ENCODE peak calls at places on chromosomes 4 and X, in eight cellular contexts. M is tibial nerve, I is retinal pigment epithelial cell, F is SK-N-SH, J is GM23338, G is fibroblast of mammary gland, R is astrocyte of the spinal cord, H is neural crest cell. T is an unnamed sample.
A peak's percentile ranks its signal among the peaks of the same experiment; 100 is the strongest.

GRCh38 chr4:84862064-84862463 is 104.4 kb downstream of the WDFY3 start:
- DNase-seq in M (no peak), G (no peak), F (no peak), R (no peak), H (no peak), I (no peak), J (no peak), T (no peak)

GRCh38 chr4:172708184-172708583 is 460.4 kb upstream of the GALNT7 start:
- DNase-seq in J (peak; percentile 23), H (no peak), M (no peak), G (no peak), I (no peak), R (no peak), F (no peak), T (no peak)

GRCh38 chr4:155972098-155972497 is 18.4 kb upstream of the CTSO start:
- DNase-seq in H (no peak), J (peak; percentile 61), M (peak; percentile 16), I (no peak), F (no peak), G (peak; percentile 67), R (peak; percentile 26), T (no peak)

GRCh38 chr4:23333946-23334878 is 555.6 kb downstream of the PPARGC1A start:
- DNase-seq in H (no peak), G (peak; percentile 84), R (peak; percentile 96), M (peak; percentile 7), I (peak; percentile 96), J (peak; percentile 85), F (no peak), T (no peak)

GRCh38 chr4:28879178-28879577 is 1841.0 kb upstream of the PCDH7 start:
- DNase-seq in R (no peak), I (no peak), F (no peak), M (no peak), H (no peak), G (peak; percentile 2), J (no peak), T (no peak)

GRCh38 chr4:185307136-185307950 is 88.4 kb downstream of the LRP2BP start:
- DNase-seq in H (no peak), R (no peak), I (peak; percentile 45), M (no peak), F (no peak), J (peak; percentile 51), G (no peak), T (no peak)

GRCh38 chr4:67723949-67724348 is 23.0 kb upstream of the UBA6 start:
- DNase-seq in J (peak; percentile 78), I (no peak), M (no peak), H (no peak), R (no peak), F (peak; percentile 22), G (no peak), T (no peak)

GRCh38 chr4:8377103-8378075 is 63.1 kb downstream of the ACOX3 start:
- DNase-seq in G (no peak), H (no peak), F (no peak), J (no peak), I (no peak), R (no peak), M (no peak), T (no peak)

GRCh38 chr4:10164877-10165283 is 48.3 kb upstream of the WDR1 start:
- DNase-seq in M (peak; percentile 38), F (peak; percentile 55), H (peak; percentile 56), R (peak; percentile 26), J (peak; percentile 76), G (peak; percentile 52), I (no peak), T (no peak)

GRCh38 chr4:77579406-77580076 is 26.1 kb upstream of the CXCL13 start:
- DNase-seq in R (peak; percentile 87), M (no peak), I (peak; percentile 84), H (no peak), F (no peak), G (peak; percentile 86), J (no peak), T (no peak)

GRCh38 chr4:89024051-89024675 is 32.8 kb downstream of the FAM13A start:
- DNase-seq in R (peak; percentile 78), F (peak; percentile 62), G (peak; percentile 87), J (peak; percentile 89), H (peak; percentile 22), M (peak; percentile 88), I (peak; percentile 37), T (no peak)

GRCh38 chr4:43163101-43163792 is 270.7 kb downstream of the GRXCR1 start:
- DNase-seq in M (no peak), G (no peak), F (no peak), J (peak; percentile 5), H (no peak), I (no peak), R (no peak), T (no peak)

GRCh38 chrX:49884290-49884862 is 5.1 kb downstream of the USP27X start:
- DNase-seq in G (peak; percentile 52), H (peak; percentile 59), F (peak; percentile 62), M (peak; percentile 57), I (no peak), R (peak; percentile 32), J (peak; percentile 71), T (no peak)

GRCh38 chr4:137468836-137469235 is 63.5 kb downstream of the PCDH18 start:
- DNase-seq in F (no peak), I (no peak), G (no peak), M (no peak), R (no peak), H (no peak), J (no peak), T (no peak)

GRCh38 chr4:185738851-185739250 is 73.1 kb downstream of the SORBS2 start:
- DNase-seq in G (no peak), M (no peak), H (no peak), J (no peak), I (no peak), R (no peak), F (no peak), T (no peak)

GRCh38 chrX:71052721-71053120 is 15.4 kb downstream of the SNX12 start:
- DNase-seq in J (peak; percentile 11), I (no peak), R (no peak), M (no peak), H (no peak), F (no peak), G (no peak), T (no peak)

GRCh38 chrX:66728818-66729271 is 90.0 kb upstream of the EDA2R start:
- DNase-seq in I (no peak), M (peak; percentile 25), G (peak; percentile 78), H (peak; percentile 50), R (peak; percentile 68), J (peak; percentile 68), F (peak; percentile 35), T (no peak)

GRCh38 chr4:165711912-165712311 is 161.1 kb upstream of the TLL1 start:
- DNase-seq in G (no peak), R (no peak), F (no peak), J (no peak), I (no peak), H (no peak), M (no peak), T (no peak)

GRCh38 chr4:93897559-93897958 is 69.0 kb downstream of the ATOH1 start:
- DNase-seq in J (peak; percentile 21), M (no peak), G (no peak), I (no peak), H (no peak), R (peak; percentile 7), F (peak; percentile 35), T (no peak)

GRCh38 chrX:104310084-104310483 is 55.4 kb upstream of the ESX1 start:
- DNase-seq in G (peak; percentile 60), F (peak; percentile 7), J (no peak), I (no peak), H (no peak), R (peak; percentile 49), M (no peak), T (no peak)

GRCh38 chr4:78293841-78294301 is 236.7 kb downstream of the FRAS1 start:
- DNase-seq in I (peak; percentile 56), J (no peak), R (peak; percentile 88), G (peak; percentile 84), M (no peak), H (no peak), F (no peak), T (no peak)

GRCh38 chr4:786861-787300 is 39.0 kb downstream of the CPLX1 start:
- DNase-seq in F (peak; percentile 44), R (no peak), H (no peak), M (no peak), J (no peak), I (no peak), G (no peak), T (no peak)
- TF ChIP-seq CTCF in F (no peak), R (peak; percentile 39), H (no peak), M (peak; percentile 10), J (no peak), I (no peak), G (no peak), T (no peak)

GRCh38 chr4:119489305-119489704 is 139.3 kb downstream of the PDE5A start:
- DNase-seq in M (no peak), F (no peak), I (no peak), J (no peak), R (no peak), H (no peak), G (no peak), T (no peak)

GRCh38 chr4:119493419-119493818 is 135.2 kb downstream of the PDE5A start:
- DNase-seq in R (no peak), M (no peak), G (peak; percentile 41), J (no peak), F (no peak), H (no peak), I (no peak), T (no peak)

DNA sequence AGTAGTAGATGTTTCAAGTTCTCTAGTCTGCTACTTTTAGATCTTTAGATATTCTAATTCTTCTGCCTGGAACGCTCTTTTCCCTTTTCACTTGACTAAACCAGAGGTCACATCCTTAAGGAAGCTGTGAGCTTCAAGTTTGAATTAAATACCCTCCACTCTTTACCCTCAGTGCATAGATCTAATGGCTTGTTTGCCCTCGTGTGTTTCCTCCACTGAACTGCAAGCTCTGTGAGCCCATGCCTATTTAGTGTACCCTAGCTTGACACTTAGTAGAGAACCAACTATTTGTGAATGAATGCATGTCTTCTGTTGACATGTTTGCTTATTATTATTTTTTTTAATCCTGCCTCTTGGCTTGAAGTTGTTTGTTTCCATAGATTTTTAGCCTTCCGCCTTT is 138.3 kb downstream of the PDE5A start:
- DNase-seq in J (peak; percentile 68), H (no peak), M (no peak), G (peak; percentile 31), F (no peak), R (peak; percentile 26), I (no peak), T (no peak)
- TF ChIP-seq CTCF in J (peak; percentile 43), H (peak; percentile 47), M (no peak), G (peak; percentile 34), F (peak; percentile 38), R (peak; percentile 44), I (peak; percentile 28), T (peak; percentile 48)

DNA sequence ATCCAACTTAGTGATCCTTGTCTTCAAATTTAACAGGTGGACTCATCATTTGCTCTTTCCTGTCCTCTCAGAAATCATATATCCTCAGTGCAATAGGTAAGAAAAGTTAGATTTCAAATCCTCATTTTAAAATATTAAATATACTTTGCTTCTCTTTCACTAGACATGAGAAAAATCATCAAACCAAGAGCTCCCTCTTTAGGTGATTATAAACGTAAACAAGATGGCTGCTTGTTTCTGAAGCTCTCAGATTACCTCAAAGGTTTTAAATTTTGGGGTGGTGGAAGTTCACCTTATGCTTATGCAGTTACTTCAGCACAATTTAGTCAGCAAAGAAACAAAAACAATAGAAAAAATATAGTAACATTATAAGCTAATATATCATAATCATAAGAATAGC is 27.3 kb downstream of the CSN3 start:
- DNase-seq in R (no peak), I (no peak), F (peak; percentile 2), M (no peak), G (peak; percentile 3), H (no peak), J (peak; percentile 57), T (no peak)
- TF ChIP-seq CTCF in R (no peak), I (peak; percentile 47), F (peak; percentile 35), M (no peak), G (peak; percentile 3), H (no peak), J (peak; percentile 50), T (no peak)

GRCh38 chr4:26192921-26193894 is 127.6 kb upstream of the RBPJ start:
- DNase-seq in I (no peak), H (no peak), G (no peak), R (no peak), J (no peak), M (no peak), F (no peak), T (no peak)
- TF ChIP-seq CTCF in I (peak; percentile 19), H (no peak), G (peak; percentile 3), R (no peak), J (no peak), M (no peak), F (no peak), T (peak; percentile 22)